ENCODE peak calls at places on chromosomes 6 and 20, in four cellular contexts. S is CD4-positive, alpha-beta memory T cell; P is neuronal stem cell; Q is adrenal gland. Y is an unnamed sample.

GRCh38 chr6:137013031-137013430 is 31.7 kb downstream of the IL20RA start:
- DNase-seq in Q (no peak), P (no peak), S (no peak), Y (peak; percentile 28)

GRCh38 chr6:64776359-64776758 is 930.7 kb downstream of the EYS start:
- DNase-seq in P (no peak), S (no peak), Q (no peak), Y (no peak)

GRCh38 chr6:148419430-148419829 is 76.8 kb downstream of the SASH1 start:
- DNase-seq in Q (peak; percentile 17), S (no peak), P (no peak), Y (no peak)

GRCh38 chr20:62925420-62926228 is 681 bp downstream of the DIDO1 start:
- DNase-seq in S (peak; percentile 47), Q (peak; percentile 61), P (no peak), Y (peak; percentile 41)

GRCh38 chr6:108113557-108114519 is 39.3 kb upstream of the OSTM1 start:
- DNase-seq in P (peak; percentile 62), S (no peak), Q (peak; percentile 48), Y (peak; percentile 74)

GRCh38 chr6:28537065-28537464 is 11.4 kb downstream of the GPX5 start:
- DNase-seq in S (peak; percentile 26), Q (no peak), P (no peak), Y (peak; percentile 43)

GRCh38 chr20:58309607-58310290 is at the start of gene RAB22A:
- DNase-seq in S (peak; percentile 88), P (peak; percentile 82), Q (peak; percentile 85), Y (peak; percentile 64)

GRCh38 chr6:136655251-136656014 is 105.2 kb upstream of the MAP7 start:
- DNase-seq in P (no peak), Q (no peak), S (no peak), Y (no peak)

GRCh38 chr6:119541132-119541905 is 191.8 kb upstream of the MAN1A1 start:
- DNase-seq in P (no peak), S (no peak), Q (no peak), Y (peak; percentile 43)

GRCh38 chr20:59392741-59393140 is 92.3 kb downstream of the EDN3 start:
- DNase-seq in S (no peak), P (no peak), Q (no peak), Y (no peak)

GRCh38 chr6:86380571-86381125 is 556.7 kb upstream of the HTR1E start:
- DNase-seq in S (no peak), Q (no peak), P (no peak), Y (no peak)

GRCh38 chr6:169825558-169826225 is 74.3 kb downstream of the ERMARD start:
- DNase-seq in S (no peak), Q (no peak), P (no peak), Y (no peak)

GRCh38 chr6:163711615-163712568 is 297.4 kb downstream of the QKI start:
- DNase-seq in S (no peak), Q (peak; percentile 54), P (no peak), Y (peak; percentile 26)

DNA sequence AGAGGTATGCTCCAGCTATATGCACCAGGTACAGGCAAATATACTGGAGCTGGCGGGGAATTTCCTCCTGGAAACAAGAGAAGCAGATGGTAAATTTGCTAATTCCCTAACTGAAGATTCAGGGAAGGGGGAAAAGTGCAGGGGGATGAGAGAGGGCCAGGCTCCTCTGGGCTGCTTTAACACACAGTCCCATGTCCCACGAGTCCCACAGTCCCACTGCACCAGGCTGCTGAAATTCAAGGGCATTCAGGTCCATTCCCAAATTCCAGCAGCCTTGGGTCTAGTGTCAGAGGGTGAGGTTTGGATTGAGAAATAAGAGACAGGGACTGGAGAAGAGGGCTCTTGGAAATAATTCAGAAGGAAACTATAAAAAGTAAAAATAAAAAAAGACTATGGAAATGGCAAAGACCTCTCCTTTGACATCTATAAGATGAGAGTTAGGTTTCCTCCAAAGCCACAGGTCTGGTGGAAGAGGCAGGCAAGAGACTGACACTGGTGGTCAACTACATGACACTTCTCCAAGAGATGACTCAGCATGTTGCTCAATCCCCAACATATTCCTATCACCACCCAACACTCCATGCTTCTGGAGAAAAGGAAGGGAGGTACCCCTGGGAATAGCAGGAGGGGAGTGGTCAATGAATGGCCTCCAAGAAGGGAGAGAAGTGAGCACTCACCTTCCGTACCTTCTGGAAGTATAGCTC is 69.2 kb downstream of the TRAM2 start:
- DNase-seq in Q (no peak), P (no peak), S (no peak), Y (peak; percentile 41)
- H3K4me1 ChIP-seq in Q (peaks cover 13% of the 10 kb centered on the region), P (peaks cover 7% of the 10 kb centered on the region), S (no peaks in the 10 kb centered on the region), Y (peaks cover 32% of the 10 kb centered on the region)

GRCh38 chr6:106134906-106135634 is 48.9 kb downstream of the PRDM1 start:
- DNase-seq in Q (peak; percentile 93), P (no peak), S (no peak), Y (peak; percentile 95)

GRCh38 chr6:106132153-106132698 is 46.1 kb downstream of the PRDM1 start:
- DNase-seq in S (no peak), Q (no peak), P (no peak), Y (peak; percentile 96)

GRCh38 chr6:106136172-106136571 is 50.0 kb downstream of the PRDM1 start:
- DNase-seq in P (no peak), S (no peak), Q (no peak), Y (no peak)

GRCh38 chr6:106134087-106134770 is 48.1 kb downstream of the PRDM1 start:
- DNase-seq in S (no peak), P (no peak), Q (no peak), Y (peak; percentile 91)

DNA sequence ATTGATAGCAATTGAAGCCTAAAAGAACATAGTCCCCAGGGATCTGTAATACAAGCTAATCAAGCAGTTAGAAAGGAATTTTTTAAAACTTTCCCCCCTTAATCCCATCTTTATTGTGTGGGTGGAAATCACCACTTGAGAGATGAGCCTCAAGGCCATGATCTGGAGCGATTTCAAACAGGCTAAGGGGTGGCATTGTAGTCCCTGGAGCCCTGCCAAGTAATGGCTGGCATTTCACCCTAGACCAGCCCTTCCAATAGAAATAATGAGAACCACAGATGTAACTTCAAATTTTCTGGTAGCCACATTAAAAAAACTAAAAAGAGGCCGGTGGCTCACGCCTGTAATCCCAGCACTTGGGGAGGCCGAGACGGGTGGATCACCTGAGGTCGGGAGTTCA is 46.9 kb downstream of the PRDM1 start:
- DNase-seq in Q (peak; percentile 41), S (no peak), P (no peak), Y (no peak)
- H3K4me1 ChIP-seq in Q (no peaks in the 10 kb centered on the region), S (no peaks in the 10 kb centered on the region), P (no peaks in the 10 kb centered on the region), Y (peaks cover 16% of the 10 kb centered on the region)

GRCh38 chr20:61875996-61876395 is 189.7 kb downstream of the TAF4 start:
- DNase-seq in S (no peak), Q (no peak), P (no peak), Y (no peak)
- H3K4me1 ChIP-seq in S (no peaks in the 10 kb centered on the region), Q (no peaks in the 10 kb centered on the region), P (no peaks in the 10 kb centered on the region), Y (no peaks in the 10 kb centered on the region)

DNA sequence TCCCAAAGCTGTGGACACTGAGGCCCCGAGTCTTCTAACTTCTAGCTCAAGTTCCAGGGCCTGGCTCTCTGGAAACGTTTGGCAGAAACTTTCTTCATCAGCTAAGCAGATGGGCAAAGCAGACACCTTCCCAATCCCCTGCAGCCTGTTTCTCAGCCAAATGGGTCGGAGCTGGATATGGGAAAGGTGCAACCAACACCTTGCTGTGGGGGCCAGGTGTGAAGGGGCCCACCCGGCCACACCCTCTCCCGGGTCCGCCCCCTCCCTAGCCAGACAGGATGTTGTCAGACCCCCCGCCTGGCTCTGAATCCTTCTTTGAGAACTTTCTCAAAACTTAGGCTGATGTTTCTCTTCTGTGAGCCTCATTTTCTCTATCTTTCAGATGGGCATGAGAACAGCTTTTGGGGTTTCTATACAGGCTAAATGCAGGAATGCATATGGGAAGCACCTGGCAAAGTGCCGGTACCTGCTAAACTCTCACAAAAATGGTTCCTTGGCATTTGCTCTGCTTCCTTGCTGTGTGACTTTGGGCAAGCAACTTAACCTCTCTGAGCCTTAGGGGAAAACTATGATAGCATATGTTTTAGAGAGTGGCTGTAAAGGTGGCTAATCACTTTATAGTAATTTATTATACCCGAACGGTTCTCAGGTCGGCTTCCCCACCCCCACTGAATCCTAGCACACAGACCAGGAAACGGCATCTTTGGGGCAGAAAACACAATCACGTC is 1.8 kb downstream of the SNAI1 start:
- DNase-seq in Q (no peak), P (no peak), S (no peak), Y (no peak)
- H3K4me1 ChIP-seq in Q (peaks cover 7% of the 10 kb centered on the region), P (peaks cover 20% of the 10 kb centered on the region), S (peaks cover 16% of the 10 kb centered on the region), Y (peaks cover 43% of the 10 kb centered on the region)

GRCh38 chr6:52570291-52570700 is 6.6 kb downstream of the TRAM2 start:
- DNase-seq in Q (no peak), S (no peak), P (no peak), Y (no peak)
- H3K4me1 ChIP-seq in Q (peaks cover 8% of the 10 kb centered on the region), S (peaks cover 39% of the 10 kb centered on the region), P (peaks cover 30% of the 10 kb centered on the region), Y (peaks cover 37% of the 10 kb centered on the region)

GRCh38 chr6:159724778-159725177 is 2.5 kb upstream of the WTAP start:
- DNase-seq in Q (no peak), P (no peak), S (no peak), Y (no peak)

GRCh38 chr6:159728552-159728951 is 1.2 kb downstream of the WTAP start:
- DNase-seq in Q (no peak), S (no peak), P (no peak), Y (no peak)

GRCh38 chr6:159726918-159727716 is at the start of gene WTAP:
- DNase-seq in P (peak; percentile 92), Q (peak; percentile 96), S (peak; percentile 96), Y (peak; percentile 94)

GRCh38 chr6:159727717-159728440 is 573 bp downstream of the WTAP start:
- DNase-seq in Q (no peak), P (peak; percentile 38), S (no peak), Y (peak; percentile 57)

GRCh38 chr6:159726196-159726917 is 949 bp upstream of the WTAP start:
- DNase-seq in S (no peak), P (no peak), Q (no peak), Y (no peak)
- H3K4me1 ChIP-seq in S (peaks cover 58% of the 10 kb centered on the region), P (peaks cover 5% of the 10 kb centered on the region), Q (peaks cover 26% of the 10 kb centered on the region), Y (no peaks in the 10 kb centered on the region)

DNA sequence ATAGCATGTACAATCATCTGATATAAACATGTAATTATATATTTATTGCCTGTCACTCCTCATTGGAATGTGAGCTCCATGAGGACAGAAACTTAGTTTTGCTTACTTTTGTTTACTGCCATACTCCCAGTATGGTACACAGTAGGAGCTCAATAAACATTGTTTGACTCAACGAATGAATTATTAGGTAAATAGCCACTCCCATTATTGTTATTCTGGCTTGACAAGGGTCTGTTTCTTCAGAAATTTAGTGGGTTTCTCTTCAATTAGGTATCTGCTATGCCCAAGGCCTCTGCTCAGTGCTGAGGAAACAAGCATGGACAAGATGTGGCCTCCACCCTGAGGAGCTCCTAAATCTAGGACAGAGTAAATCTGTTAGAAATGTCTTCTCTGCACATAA is 6.3 kb downstream of the BCL2L1 start:
- DNase-seq in P (no peak), Q (no peak), S (no peak), Y (no peak)
- H3K4me1 ChIP-seq in P (peaks cover 18% of the 10 kb centered on the region), Q (peaks cover 70% of the 10 kb centered on the region), S (peaks cover 97% of the 10 kb centered on the region), Y (peaks cover 36% of the 10 kb centered on the region)

GRCh38 chr6:106631356-106631755 is 2.0 kb downstream of the QRSL1 start:
- DNase-seq in P (no peak), Q (peak; percentile 82), S (no peak), Y (no peak)

GRCh38 chr6:106629103-106629858 is at the start of the genes QRSL1 and RTN4IP1:
- DNase-seq in Q (peak; percentile 92), S (peak; percentile 93), P (peak; percentile 93), Y (peak; percentile 98)

GRCh38 chr6:106628658-106629102 is 618 bp downstream of the RTN4IP1 start:
- DNase-seq in Q (no peak), P (no peak), S (no peak), Y (peak; percentile 45)

GRCh38 chr6:106630366-106630765 is 988 bp downstream of the QRSL1 start:
- DNase-seq in P (no peak), S (no peak), Q (no peak), Y (peak; percentile 21)

DNA sequence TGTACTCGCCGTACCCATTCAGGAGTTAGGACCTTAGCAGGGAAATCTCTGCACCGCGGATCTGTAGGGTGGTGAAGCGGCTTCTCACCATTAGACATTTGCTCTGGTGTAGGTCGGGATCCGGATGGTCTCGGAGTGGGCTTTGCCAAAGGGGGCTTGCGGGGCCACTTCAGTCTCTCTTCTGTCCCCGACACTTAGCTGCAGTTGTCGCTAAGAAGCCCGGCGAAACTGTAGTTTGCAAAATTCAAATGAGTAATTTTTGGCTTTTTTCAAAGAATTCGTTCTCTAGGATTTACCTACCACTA is 433 bp downstream of the QRSL1 start:
- DNase-seq in S (no peak), P (no peak), Q (no peak), Y (peak; percentile 21)
- H3K4me1 ChIP-seq in S (peaks cover 23% of the 10 kb centered on the region), P (peaks cover 2% of the 10 kb centered on the region), Q (peaks cover 7% of the 10 kb centered on the region), Y (peaks cover 3% of the 10 kb centered on the region)